ENCODE peak calls at places on chromosome 17, in eight cellular contexts. A is right cardiac atrium, P is thoracic aorta, Z is GM23248, Y is WERI-Rb-1, I is iPS DF 6.9, N is left lung, Q is body of pancreas. F is an unnamed sample.
A peak's percentile ranks its signal among the peaks of the same experiment; 100 is the strongest.

GRCh38 chr17:40582328-40582901 is 17.1 kb upstream of the CCR7 start:
- DNase-seq in Z (no peak), N (peak; percentile 47), Q (peak; percentile 27), A (peak; percentile 82), I (no peak), P (no peak), Y (no peak), F (peak; percentile 55)

GRCh38 chr17:65572581-65573282 is 11.3 kb upstream of the AXIN2 start:
- DNase-seq in A (no peak), P (no peak), Y (no peak), N (no peak), I (peak; percentile 98), Z (no peak), Q (no peak), F (no peak)

GRCh38 chr17:8122923-8123694 is 797 bp downstream of the HES7 start:
- DNase-seq in I (no peak), Y (no peak), N (no peak), Q (peak; percentile 30), P (no peak), Z (peak; percentile 70), A (peak; percentile 77), F (no peak)

GRCh38 chr17:80414508-80414802 is 512 bp upstream of the ENDOV start:
- DNase-seq in Z (no peak), I (no peak), Y (no peak), Q (peak; percentile 21), A (peak; percentile 52), P (no peak), N (no peak), F (peak; percentile 6)

GRCh38 chr17:64166876-64167275 is 36.9 kb upstream of the ERN1 start:
- DNase-seq in P (no peak), N (no peak), Y (no peak), A (no peak), Z (no peak), Q (no peak), I (no peak), F (no peak)

GRCh38 chr17:897970-898619 is 81.5 kb downstream of the NXN start:
- DNase-seq in N (no peak), Y (peak; percentile 83), I (no peak), A (no peak), P (no peak), Z (no peak), Q (no peak), F (no peak)

GRCh38 chr17:76382803-76383644 is 1.4 kb upstream of the SPHK1 start:
- DNase-seq in A (peak; percentile 81), Q (peak; percentile 44), P (no peak), Y (peak; percentile 65), Z (peak; percentile 89), I (no peak), N (peak; percentile 72), F (peak; percentile 17)

GRCh38 chr17:63399856-63400255 is 46.2 kb downstream of the CYB561 start:
- DNase-seq in Z (peak; percentile 70), Q (peak; percentile 28), I (no peak), N (no peak), Y (no peak), P (no peak), A (peak; percentile 93), F (no peak)

GRCh38 chr17:37702605-37703004 is 42.3 kb downstream of the HNF1B start:
- DNase-seq in A (no peak), I (no peak), Q (no peak), Z (peak; percentile 74), N (no peak), Y (no peak), P (no peak), F (no peak)

GRCh38 chr17:61486135-61487120 is 34.2 kb downstream of the TBX4 start:
- DNase-seq in Q (no peak), P (no peak), Z (no peak), I (no peak), N (no peak), Y (peak; percentile 10), A (no peak), F (no peak)

GRCh38 chr17:2376107-2376506 is 24.8 kb downstream of the MNT start:
- DNase-seq in Y (no peak), Q (no peak), A (no peak), P (no peak), I (no peak), Z (no peak), N (no peak), F (no peak)

GRCh38 chr17:27586203-27586701 is 44.7 kb upstream of the LGALS9 start:
- DNase-seq in Q (no peak), Z (peak; percentile 88), A (no peak), Y (no peak), N (no peak), P (no peak), I (no peak), F (no peak)

GRCh38 chr17:63702223-63702577 is 2.3 kb upstream of the LIMD2 start:
- DNase-seq in Q (no peak), N (peak; percentile 41), I (no peak), P (no peak), Y (no peak), Z (no peak), A (no peak), F (peak; percentile 52)

GRCh38 chr17:57612202-57613071 is 132.7 kb downstream of the CCDC182 start:
- DNase-seq in N (no peak), Z (no peak), P (no peak), Y (peak; percentile 76), Q (no peak), A (no peak), I (no peak), F (no peak)

DNA sequence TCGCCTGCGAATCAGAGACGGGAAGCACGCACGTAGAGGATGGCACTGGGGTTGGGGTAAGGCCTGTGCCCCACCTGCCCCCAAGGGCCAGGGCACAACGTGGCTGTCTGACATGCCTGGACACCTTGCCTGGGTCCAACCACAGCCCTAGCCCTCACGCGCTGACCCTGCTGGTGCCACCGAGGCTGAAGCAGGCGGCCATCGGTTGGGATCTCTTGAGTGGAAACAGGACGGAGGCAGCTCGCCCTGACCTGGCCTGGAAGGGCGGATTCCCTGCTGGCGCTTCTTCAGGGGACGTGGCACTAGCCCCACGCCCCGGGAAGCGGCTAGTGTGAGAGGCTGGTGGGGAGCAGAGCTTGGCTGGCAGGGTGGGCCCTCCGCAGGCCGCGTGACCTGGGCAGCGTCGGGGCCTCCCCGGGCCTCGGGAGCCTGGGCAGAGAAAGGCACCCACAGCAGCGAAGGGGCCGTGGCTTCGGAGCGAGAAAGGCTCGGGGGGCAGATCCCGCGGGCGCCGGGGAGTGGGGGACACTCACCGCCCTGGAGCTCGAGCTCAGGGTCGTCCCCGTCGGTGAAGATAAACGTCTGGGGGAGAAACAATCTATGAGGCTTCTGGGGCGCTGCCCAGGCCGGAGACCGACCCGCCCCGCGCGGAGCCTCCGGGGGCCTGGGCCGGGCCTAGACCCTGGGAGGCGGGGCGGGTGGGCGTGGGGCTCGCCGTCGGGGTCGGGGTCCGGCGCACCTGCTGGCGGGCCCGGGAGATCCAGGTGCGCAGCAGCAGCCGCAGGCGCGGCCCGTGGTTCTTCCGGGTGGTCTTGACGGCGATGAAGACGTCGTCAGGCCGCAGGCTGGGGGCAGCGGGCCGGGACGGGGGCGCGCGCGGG is 610 bp downstream of the RFNG start:
- DNase-seq in I (no peak), Q (no peak), A (no peak), Z (peak; percentile 56), P (no peak), Y (no peak), N (no peak), F (no peak)
- H3K27ac ChIP-seq in I (no peak overlapping the region), Q (peak overlapping the region; percentile 40), A (no peak overlapping the region), Z (no peak overlapping the region), P (no peak overlapping the region), Y (peak overlapping the region; percentile 69), N (no peak overlapping the region), F (no peak overlapping the region)

DNA sequence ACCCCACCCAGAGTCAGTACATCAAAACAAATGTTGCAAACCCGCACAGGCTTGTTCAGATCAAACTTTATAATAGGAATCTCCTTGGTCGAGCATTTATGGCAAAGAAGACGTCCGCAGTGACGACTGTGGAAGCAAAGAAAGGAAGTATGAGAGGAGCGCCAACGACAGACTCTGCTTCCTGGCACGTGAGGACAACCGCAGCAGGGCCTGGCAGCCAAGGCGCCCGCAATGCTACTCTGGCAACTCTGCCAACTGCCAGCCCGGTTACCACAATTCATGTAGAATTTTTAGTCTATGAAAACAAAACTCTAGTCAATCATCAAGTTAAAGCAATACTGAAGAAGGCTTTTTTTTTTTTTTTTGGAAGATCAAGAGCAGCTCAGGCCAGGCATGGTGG is 24.8 kb downstream of the CYB5D2 start:
- DNase-seq in N (no peak), Y (no peak), Q (no peak), Z (no peak), P (no peak), I (no peak), A (peak; percentile 58), F (no peak)
- H3K4me3 ChIP-seq in N (no peak overlapping the region), Y (no peak overlapping the region), Q (no peak overlapping the region), Z (no peak overlapping the region), P (no peak overlapping the region), I (no peak overlapping the region), A (no peak overlapping the region), F (no peak overlapping the region)

GRCh38 chr17:56160395-56160889 is 7.2 kb downstream of the ANKFN1 start:
- DNase-seq in Q (no peak), A (no peak), I (no peak), Z (no peak), N (no peak), P (no peak), Y (no peak), F (no peak)

GRCh38 chr17:56159764-56160394 is 6.6 kb downstream of the ANKFN1 start:
- DNase-seq in Z (no peak), P (no peak), N (no peak), Q (no peak), A (no peak), I (no peak), Y (peak; percentile 97), F (no peak)

GRCh38 chr17:56167491-56167890 is 14.2 kb downstream of the ANKFN1 start:
- DNase-seq in A (no peak), P (no peak), Q (no peak), Z (no peak), Y (no peak), I (no peak), N (no peak), F (no peak)

GRCh38 chr17:56169621-56170020 is 16.3 kb downstream of the ANKFN1 start:
- DNase-seq in A (no peak), P (no peak), Y (no peak), Z (no peak), I (no peak), Q (no peak), N (no peak), F (no peak)

GRCh38 chr17:56165017-56165720 is 11.9 kb downstream of the ANKFN1 start:
- DNase-seq in Y (no peak), P (no peak), A (no peak), Q (no peak), N (no peak), Z (peak; percentile 77), I (no peak), F (no peak)
- H3K27ac ChIP-seq in Y (no peak overlapping the region), P (no peak overlapping the region), A (no peak overlapping the region), Q (no peak overlapping the region), N (no peak overlapping the region), Z (peak overlapping the region; percentile 80), I (no peak overlapping the region), F (no peak overlapping the region)

GRCh38 chr17:11986939-11987329 is 10.3 kb downstream of the ZNF18 start:
- DNase-seq in Z (peak; percentile 69), Y (no peak), I (no peak), P (no peak), Q (no peak), A (peak; percentile 66), N (no peak), F (no peak)
- H3K4me3 ChIP-seq in Z (no peak overlapping the region), Y (no peak overlapping the region), I (no peak overlapping the region), P (no peak overlapping the region), Q (no peak overlapping the region), A (no peak overlapping the region), N (no peak overlapping the region), F (no peak overlapping the region)

F was measured in effector memory CD4-positive, alpha-beta T cell.